ENCODE peak calls at places on chromosomes 4 and X, in six cellular contexts. One of them, this sample, is unnamed.

GRCh38 chr4:112770111-112770510 is 133.2 kb downstream of the LARP7 start:
- DNase-seq in germinal center: no peak
- DNase-seq in GM04504: no peak
- DNase-seq in activated T-helper 1 cell treated with Interleukin-2 at 50 U/mL for 16 hours: no peak
- DNase-seq in AG08395: no peak
- DNase-seq in NCI-H524: no peak
- DNase-seq in this sample: no peak

GRCh38 chr4:40576651-40577480 is 52.8 kb downstream of the RBM47 start:
- DNase-seq in GM04504: peak
- DNase-seq in AG08395: peak
- DNase-seq in germinal center: peak
- DNase-seq in activated T-helper 1 cell treated with Interleukin-2 at 50 U/mL for 16 hours: no peak
- DNase-seq in NCI-H524: peak
- DNase-seq in this sample: no peak

GRCh38 chr4:81652069-81652478 is 180.4 kb upstream of the RASGEF1B start:
- DNase-seq in germinal center: no peak
- DNase-seq in NCI-H524: no peak
- DNase-seq in GM04504: no peak
- DNase-seq in activated T-helper 1 cell treated with Interleukin-2 at 50 U/mL for 16 hours: no peak
- DNase-seq in AG08395: no peak
- DNase-seq in this sample: no peak

GRCh38 chr4:5575941-5576340 is 132.4 kb downstream of the EVC2 start:
- DNase-seq in activated T-helper 1 cell treated with Interleukin-2 at 50 U/mL for 16 hours: no peak
- DNase-seq in NCI-H524: no peak
- DNase-seq in AG08395: no peak
- DNase-seq in GM04504: no peak
- DNase-seq in germinal center: no peak
- DNase-seq in this sample: no peak

GRCh38 chrX:46812445-46812844 is 24.4 kb upstream of the RP2 start:
- DNase-seq in NCI-H524: no peak
- DNase-seq in activated T-helper 1 cell treated with Interleukin-2 at 50 U/mL for 16 hours: no peak
- DNase-seq in GM04504: no peak
- DNase-seq in germinal center: no peak
- DNase-seq in AG08395: no peak
- DNase-seq in this sample: no peak

GRCh38 chr4:15774020-15774420 is 4.1 kb upstream of the CD38 start:
- DNase-seq in GM04504: no peak
- DNase-seq in NCI-H524: no peak
- DNase-seq in germinal center: no peak
- DNase-seq in activated T-helper 1 cell treated with Interleukin-2 at 50 U/mL for 16 hours: no peak
- DNase-seq in AG08395: no peak
- DNase-seq in this sample: no peak

GRCh38 chrX:20743054-20743453 is 476.3 kb upstream of the RPS6KA3 start:
- DNase-seq in NCI-H524: peak
- DNase-seq in AG08395: no peak
- DNase-seq in activated T-helper 1 cell treated with Interleukin-2 at 50 U/mL for 16 hours: no peak
- DNase-seq in GM04504: no peak
- DNase-seq in germinal center: no peak
- DNase-seq in this sample: no peak

GRCh38 chr4:140884431-140885058 is 128.4 kb upstream of the TBC1D9 start:
- DNase-seq in activated T-helper 1 cell treated with Interleukin-2 at 50 U/mL for 16 hours: no peak
- DNase-seq in germinal center: peak
- DNase-seq in AG08395: peak
- DNase-seq in GM04504: peak
- DNase-seq in NCI-H524: peak
- DNase-seq in this sample: peak

GRCh38 chr4:124454772-124455270 is 257.7 kb downstream of the ANKRD50 start:
- DNase-seq in activated T-helper 1 cell treated with Interleukin-2 at 50 U/mL for 16 hours: no peak
- DNase-seq in NCI-H524: no peak
- DNase-seq in GM04504: no peak
- DNase-seq in germinal center: no peak
- DNase-seq in AG08395: no peak
- DNase-seq in this sample: no peak

GRCh38 chrX:38335382-38335781 is 8.1 kb upstream of the RPGR start:
- DNase-seq in AG08395: no peak
- DNase-seq in germinal center: no peak
- DNase-seq in NCI-H524: peak
- DNase-seq in activated T-helper 1 cell treated with Interleukin-2 at 50 U/mL for 16 hours: no peak
- DNase-seq in GM04504: no peak
- DNase-seq in this sample: peak

GRCh38 chr4:118224239-118224829 is 128.5 kb downstream of the PRSS12 start:
- DNase-seq in germinal center: no peak
- DNase-seq in NCI-H524: peak
- DNase-seq in GM04504: peak
- DNase-seq in activated T-helper 1 cell treated with Interleukin-2 at 50 U/mL for 16 hours: no peak
- DNase-seq in AG08395: peak
- DNase-seq in this sample: peak

GRCh38 chr4:20984011-20984836 is 284.0 kb downstream of the PACRGL start:
- DNase-seq in NCI-H524: peak
- DNase-seq in GM04504: no peak
- DNase-seq in AG08395: no peak
- DNase-seq in germinal center: no peak
- DNase-seq in activated T-helper 1 cell treated with Interleukin-2 at 50 U/mL for 16 hours: no peak
- DNase-seq in this sample: peak

GRCh38 chrX:50180073-50180940 is 20.5 kb downstream of the AKAP4 start:
- DNase-seq in AG08395: no peak
- DNase-seq in activated T-helper 1 cell treated with Interleukin-2 at 50 U/mL for 16 hours: no peak
- DNase-seq in germinal center: no peak
- DNase-seq in GM04504: no peak
- DNase-seq in NCI-H524: no peak
- DNase-seq in this sample: no peak

GRCh38 chr4:140533951-140534480 is 10.0 kb downstream of the ELMOD2 start:
- DNase-seq in activated T-helper 1 cell treated with Interleukin-2 at 50 U/mL for 16 hours: no peak
- DNase-seq in NCI-H524: no peak
- DNase-seq in GM04504: no peak
- DNase-seq in germinal center: no peak
- DNase-seq in AG08395: peak
- DNase-seq in this sample: no peak

GRCh38 chr4:126047114-126047513 is 732.4 kb downstream of the FAT4 start:
- DNase-seq in NCI-H524: no peak
- DNase-seq in AG08395: no peak
- DNase-seq in germinal center: no peak
- DNase-seq in GM04504: no peak
- DNase-seq in activated T-helper 1 cell treated with Interleukin-2 at 50 U/mL for 16 hours: no peak
- DNase-seq in this sample: no peak

GRCh38 chr4:25030283-25031076 is at the start of gene LGI2:
- DNase-seq in AG08395: peak
- DNase-seq in activated T-helper 1 cell treated with Interleukin-2 at 50 U/mL for 16 hours: no peak
- DNase-seq in germinal center: peak
- DNase-seq in GM04504: no peak
- DNase-seq in NCI-H524: peak
- DNase-seq in this sample: peak

GRCh38 chr4:29081230-29081955 is 1638.8 kb upstream of the PCDH7 start:
- DNase-seq in activated T-helper 1 cell treated with Interleukin-2 at 50 U/mL for 16 hours: no peak
- DNase-seq in NCI-H524: peak
- DNase-seq in GM04504: no peak
- DNase-seq in germinal center: no peak
- DNase-seq in AG08395: no peak
- DNase-seq in this sample: no peak

GRCh38 chrX:24148118-24148517 is 1.4 kb upstream of the ZFX start:
- DNase-seq in GM04504: no peak
- DNase-seq in activated T-helper 1 cell treated with Interleukin-2 at 50 U/mL for 16 hours: no peak
- DNase-seq in AG08395: no peak
- DNase-seq in germinal center: no peak
- DNase-seq in NCI-H524: no peak
- DNase-seq in this sample: no peak

GRCh38 chr4:147638942-147639341 is 21.7 kb downstream of the TMEM184C start:
- DNase-seq in germinal center: no peak
- DNase-seq in GM04504: no peak
- DNase-seq in activated T-helper 1 cell treated with Interleukin-2 at 50 U/mL for 16 hours: no peak
- DNase-seq in AG08395: no peak
- DNase-seq in NCI-H524: no peak
- DNase-seq in this sample: no peak

GRCh38 chr4:42331914-42332368 is 65.3 kb upstream of the SHISA3 start:
- DNase-seq in AG08395: no peak
- DNase-seq in activated T-helper 1 cell treated with Interleukin-2 at 50 U/mL for 16 hours: no peak
- DNase-seq in NCI-H524: no peak
- DNase-seq in GM04504: no peak
- DNase-seq in germinal center: no peak
- DNase-seq in this sample: no peak

GRCh38 chr4:80694178-80694577 is 336.3 kb upstream of the BMP3 start:
- DNase-seq in AG08395: no peak
- DNase-seq in germinal center: no peak
- DNase-seq in activated T-helper 1 cell treated with Interleukin-2 at 50 U/mL for 16 hours: no peak
- DNase-seq in NCI-H524: no peak
- DNase-seq in GM04504: no peak
- DNase-seq in this sample: no peak

GRCh38 chrX:15797707-15798106 is 7.4 kb downstream of the ZRSR2 start:
- DNase-seq in GM04504: no peak
- DNase-seq in germinal center: no peak
- DNase-seq in AG08395: no peak
- DNase-seq in activated T-helper 1 cell treated with Interleukin-2 at 50 U/mL for 16 hours: no peak
- DNase-seq in NCI-H524: no peak
- DNase-seq in this sample: no peak

GRCh38 chr4:112266823-112267222 is 18.9 kb downstream of the TIFA start:
- DNase-seq in NCI-H524: peak
- DNase-seq in germinal center: no peak
- DNase-seq in GM04504: no peak
- DNase-seq in AG08395: peak
- DNase-seq in activated T-helper 1 cell treated with Interleukin-2 at 50 U/mL for 16 hours: no peak
- DNase-seq in this sample: no peak

GRCh38 chr4:168514249-168514852 is 17.5 kb downstream of the PALLD start:
- DNase-seq in germinal center: peak
- DNase-seq in NCI-H524: peak
- DNase-seq in activated T-helper 1 cell treated with Interleukin-2 at 50 U/mL for 16 hours: no peak
- DNase-seq in AG08395: peak
- DNase-seq in GM04504: no peak
- DNase-seq in this sample: no peak

GRCh38 chr4:148563684-148564083 is 121.5 kb upstream of the NR3C2 start:
- DNase-seq in activated T-helper 1 cell treated with Interleukin-2 at 50 U/mL for 16 hours: no peak
- DNase-seq in GM04504: no peak
- DNase-seq in NCI-H524: no peak
- DNase-seq in germinal center: no peak
- DNase-seq in AG08395: no peak
- DNase-seq in this sample: no peak

GRCh38 chr4:128596844-128597243 is 212.7 kb upstream of the JADE1 start:
- DNase-seq in germinal center: no peak
- DNase-seq in AG08395: no peak
- DNase-seq in NCI-H524: no peak
- DNase-seq in activated T-helper 1 cell treated with Interleukin-2 at 50 U/mL for 16 hours: no peak
- DNase-seq in GM04504: no peak
- DNase-seq in this sample: no peak

GRCh38 chr4:24965627-24966026 is 52.8 kb upstream of the CCDC149 start:
- DNase-seq in AG08395: no peak
- DNase-seq in activated T-helper 1 cell treated with Interleukin-2 at 50 U/mL for 16 hours: no peak
- DNase-seq in germinal center: no peak
- DNase-seq in GM04504: no peak
- DNase-seq in NCI-H524: peak
- DNase-seq in this sample: no peak

GRCh38 chrX:13902406-13902805 is 85.5 kb upstream of the GPM6B start:
- DNase-seq in activated T-helper 1 cell treated with Interleukin-2 at 50 U/mL for 16 hours: no peak
- DNase-seq in germinal center: no peak
- DNase-seq in NCI-H524: no peak
- DNase-seq in GM04504: no peak
- DNase-seq in AG08395: no peak
- DNase-seq in this sample: no peak

GRCh38 chr4:82988323-82988832 is 22.2 kb downstream of the LIN54 start:
- DNase-seq in AG08395: peak
- DNase-seq in NCI-H524: no peak
- DNase-seq in germinal center: no peak
- DNase-seq in GM04504: peak
- DNase-seq in activated T-helper 1 cell treated with Interleukin-2 at 50 U/mL for 16 hours: no peak
- DNase-seq in this sample: no peak

GRCh38 chrX:80879143-80879542 is 69.5 kb upstream of the BRWD3 start:
- DNase-seq in NCI-H524: peak
- DNase-seq in activated T-helper 1 cell treated with Interleukin-2 at 50 U/mL for 16 hours: no peak
- DNase-seq in AG08395: no peak
- DNase-seq in germinal center: no peak
- DNase-seq in GM04504: no peak
- DNase-seq in this sample: no peak

GRCh38 chrX:19089555-19090040 is 32.7 kb downstream of the ADGRG2 start:
- DNase-seq in NCI-H524: no peak
- DNase-seq in germinal center: no peak
- DNase-seq in GM04504: no peak
- DNase-seq in activated T-helper 1 cell treated with Interleukin-2 at 50 U/mL for 16 hours: no peak
- DNase-seq in AG08395: no peak
- DNase-seq in this sample: no peak

GRCh38 chrX:110026099-110026844 is 23.4 kb downstream of the TMEM164 start:
- DNase-seq in activated T-helper 1 cell treated with Interleukin-2 at 50 U/mL for 16 hours: no peak
- DNase-seq in NCI-H524: no peak
- DNase-seq in GM04504: no peak
- DNase-seq in germinal center: no peak
- DNase-seq in AG08395: no peak
- DNase-seq in this sample: no peak

GRCh38 chr4:156388826-156389225 is 435.2 kb upstream of the CTSO start:
- DNase-seq in AG08395: peak
- DNase-seq in activated T-helper 1 cell treated with Interleukin-2 at 50 U/mL for 16 hours: no peak
- DNase-seq in NCI-H524: no peak
- DNase-seq in GM04504: peak
- DNase-seq in germinal center: no peak
- DNase-seq in this sample: no peak

GRCh38 chr4:650951-651883 is 22.9 kb downstream of the ATP5ME start:
- DNase-seq in germinal center: no peak
- DNase-seq in activated T-helper 1 cell treated with Interleukin-2 at 50 U/mL for 16 hours: no peak
- DNase-seq in NCI-H524: peak
- DNase-seq in GM04504: no peak
- DNase-seq in AG08395: no peak
- DNase-seq in this sample: no peak